ENCODE peak calls at places on chromosomes 5 and 9, in six cellular contexts. W, U, N, T, H and B are unnamed samples.

GRCh38 chr5:124634820-124635323 is 111.6 kb downstream of the ZNF608 start:
- DNase-seq in W (no peak), U (peak; percentile 36), N (no peak), T (no peak), H (no peak), B (peak; percentile 67)

GRCh38 chr5:107467137-107467932 is 203.4 kb downstream of the EFNA5 start:
- DNase-seq in W (no peak), U (no peak), N (no peak), T (no peak), H (no peak), B (peak; percentile 69)

GRCh38 chr9:73370053-73370452 is 218.4 kb downstream of the ANXA1 start:
- DNase-seq in W (no peak), U (no peak), N (no peak), T (no peak), H (no peak), B (peak; percentile 85)

GRCh38 chr9:104899759-104900247 is 28.2 kb downstream of the ABCA1 start:
- DNase-seq in W (no peak), U (no peak), N (no peak), T (no peak), H (no peak), B (no peak)

GRCh38 chr5:159104058-159104651 is 4.4 kb upstream of the EBF1 start:
- DNase-seq in W (peak; percentile 65), U (no peak), N (no peak), T (no peak), H (no peak), B (peak; percentile 5)

GRCh38 chr5:168654225-168654624 is 75.1 kb upstream of the PANK3 start:
- DNase-seq in W (no peak), U (peak; percentile 84), N (no peak), T (no peak), H (no peak), B (no peak)

GRCh38 chr5:137594717-137595116 is 95.6 kb upstream of the SPOCK1 start:
- DNase-seq in W (no peak), U (no peak), N (no peak), T (no peak), H (no peak), B (peak; percentile 15)

GRCh38 chr9:1619915-1620705 is 395.0 kb upstream of the SMARCA2 start:
- DNase-seq in W (no peak), U (no peak), N (no peak), T (no peak), H (peak; percentile 2), B (peak; percentile 69)

GRCh38 chr5:72848474-72849428 is 32.3 kb downstream of the TNPO1 start:
- DNase-seq in W (peak; percentile 54), U (peak; percentile 90), N (no peak), T (peak; percentile 50), H (no peak), B (peak; percentile 29)

GRCh38 chr5:95159603-95160002 is 125.3 kb downstream of the MCTP1 start:
- DNase-seq in W (no peak), U (no peak), N (no peak), T (no peak), H (no peak), B (no peak)

GRCh38 chr9:109113892-109114609 is 5.7 kb downstream of the TMEM245 start:
- DNase-seq in W (no peak), U (no peak), N (no peak), T (no peak), H (no peak), B (no peak)

GRCh38 chr5:165981721-165982120 is 2309.7 kb upstream of the WWC1 start:
- DNase-seq in W (no peak), U (no peak), N (no peak), T (no peak), H (no peak), B (no peak)

GRCh38 chr9:97854696-97855485 is 1.9 kb downstream of the FOXE1 start:
- DNase-seq in W (peak; percentile 66), U (no peak), N (no peak), T (no peak), H (no peak), B (no peak)
- H3K27me3 ChIP-seq in W (peaks cover 100% of the 10 kb centered on the region), U (peaks cover 96% of the 10 kb centered on the region), N (no peaks in the 10 kb centered on the region), T (peaks cover 10% of the 10 kb centered on the region), H (peaks cover 83% of the 10 kb centered on the region), B (peaks cover 44% of the 10 kb centered on the region)

DNA sequence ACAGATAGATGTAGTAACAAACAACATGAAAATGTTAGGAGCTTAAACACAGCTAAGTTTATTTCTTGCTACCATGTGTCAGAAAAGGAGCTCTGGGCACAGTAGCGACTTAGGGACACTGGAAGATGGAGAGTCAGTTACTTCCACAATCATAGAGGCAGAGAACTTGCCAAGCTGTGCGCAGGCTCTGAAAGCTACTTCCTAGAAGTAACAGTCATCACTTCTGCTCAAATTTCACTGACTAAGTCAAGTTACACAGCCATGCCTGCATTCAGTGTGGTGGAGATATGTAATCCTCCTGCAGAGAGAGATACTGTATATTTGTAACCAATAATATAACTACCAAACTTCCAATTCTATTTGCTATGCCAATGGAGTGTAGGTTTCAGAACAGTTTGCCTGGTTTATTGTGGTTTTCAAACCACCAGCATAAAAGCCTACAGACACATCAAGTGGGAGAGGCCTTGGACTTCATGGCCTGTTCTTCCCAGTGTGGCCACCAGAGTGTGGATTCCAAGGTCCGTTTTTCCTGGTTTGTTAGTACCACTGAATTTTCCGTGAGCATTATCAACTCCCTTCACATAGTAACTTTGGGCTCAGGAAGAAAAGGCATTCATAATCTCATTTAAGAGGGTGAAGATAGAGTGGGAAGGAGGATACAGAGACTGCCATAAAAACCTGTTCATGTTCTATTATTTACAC is 268.1 kb downstream of the PJA2 start:
- DNase-seq in W (no peak), U (no peak), N (no peak), T (no peak), H (no peak), B (no peak)
- TF ChIP-seq CTCF in W (peak; percentile 41), U (no peak), N (no peak), T (no peak), H (no peak), B (no peak)

GRCh38 chr9:114156311-114156657 is 947 bp downstream of the COL27A1 start:
- DNase-seq in W (no peak), U (no peak), N (no peak), T (no peak), H (no peak), B (no peak)

GRCh38 chr9:114155967-114156294 is 594 bp downstream of the COL27A1 start:
- DNase-seq in W (peak; percentile 72), U (peak; percentile 74), N (no peak), T (no peak), H (no peak), B (no peak)

GRCh38 chr9:114155263-114155966 is at the start of gene COL27A1:
- DNase-seq in W (peak; percentile 98), U (peak; percentile 97), N (peak; percentile 19), T (peak; percentile 83), H (no peak), B (peak; percentile 43)

GRCh38 chr9:114153761-114154596 is 1.4 kb upstream of the COL27A1 start:
- DNase-seq in W (peak; percentile 78), U (peak; percentile 68), N (no peak), T (no peak), H (no peak), B (no peak)

GRCh38 chr9:114154597-114155102 is 687 bp upstream of the COL27A1 start:
- DNase-seq in W (peak; percentile 54), U (no peak), N (no peak), T (no peak), H (no peak), B (no peak)
- H3K4me3 ChIP-seq in W (peak overlapping the region; percentile 54), U (peak overlapping the region; percentile 39), N (peak overlapping the region; percentile 62), T (no peak overlapping the region), H (peak overlapping the region; percentile 42), B (peak overlapping the region; percentile 9)

DNA sequence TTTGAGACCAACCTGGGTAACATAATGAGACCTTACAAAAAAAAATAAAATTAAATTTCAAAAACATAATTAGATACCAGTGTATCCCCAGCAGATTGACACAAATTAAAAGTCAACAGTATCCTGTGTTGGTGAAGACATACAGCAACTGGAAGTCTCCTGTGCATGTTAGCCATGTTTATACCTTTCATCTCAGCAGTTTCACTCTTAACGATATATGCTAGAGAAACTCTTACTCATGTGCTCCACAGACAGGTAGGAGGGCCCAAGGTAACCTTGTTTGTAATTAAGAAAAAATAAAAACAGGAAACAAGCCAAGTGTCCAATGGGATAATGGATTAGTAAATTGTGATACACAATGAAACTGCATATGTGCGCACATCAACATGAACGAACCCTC is 50.1 kb upstream of the N4BP3 start:
- DNase-seq in W (no peak), U (no peak), N (no peak), T (no peak), H (no peak), B (no peak)
- H3K27me3 ChIP-seq in W (no peaks in the 10 kb centered on the region), U (peaks cover 9% of the 10 kb centered on the region), N (no peaks in the 10 kb centered on the region), T (no peaks in the 10 kb centered on the region), H (peaks cover 6% of the 10 kb centered on the region), B (no peaks in the 10 kb centered on the region)

DNA sequence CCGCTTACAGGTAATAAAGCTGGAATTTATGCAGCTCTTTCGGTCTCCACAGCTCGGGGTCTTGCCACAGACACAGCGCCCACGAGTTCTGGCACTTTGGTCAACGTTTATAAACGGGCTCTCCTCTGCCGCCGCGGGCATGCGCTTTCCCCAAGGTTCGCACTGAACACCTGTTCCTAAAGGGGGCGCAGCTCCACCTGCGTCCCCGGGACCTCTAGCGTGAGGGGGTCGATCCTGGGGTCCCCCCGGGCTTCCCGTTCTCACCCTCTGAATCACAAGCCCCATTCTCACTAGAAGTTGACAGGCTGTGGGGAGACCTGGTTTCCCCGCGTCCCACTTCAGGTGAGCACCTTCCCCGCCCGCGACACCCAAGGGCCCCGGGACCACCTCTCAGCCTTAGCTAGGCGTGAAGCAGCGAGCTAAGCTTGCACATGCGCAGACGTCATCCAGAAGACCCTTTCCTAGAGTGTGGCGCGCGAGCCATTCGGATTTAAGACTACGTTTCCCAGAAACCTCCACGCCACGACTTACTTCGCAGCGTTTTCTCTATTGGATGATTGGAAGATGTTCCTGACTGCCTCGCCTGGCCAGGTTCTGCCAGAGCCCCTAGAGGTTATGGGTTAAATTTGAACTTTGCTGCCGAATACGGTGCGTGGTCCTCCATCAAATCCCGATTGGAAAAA is 21.3 kb upstream of the ZNF782 start:
- DNase-seq in W (peak; percentile 93), U (peak; percentile 88), N (peak; percentile 83), T (peak; percentile 63), H (peak; percentile 63), B (peak; percentile 71)
- TF ChIP-seq CTCF in W (peak; percentile 74), U (peak; percentile 35), N (peak; percentile 25), T (no peak), H (peak; percentile 59), B (peak; percentile 65)

GRCh38 chr5:88860501-88860900 is 22.5 kb downstream of the MEF2C start:
- DNase-seq in W (no peak), U (no peak), N (no peak), T (no peak), H (no peak), B (no peak)

GRCh38 chr5:88858392-88858791 is 24.6 kb downstream of the MEF2C start:
- DNase-seq in W (no peak), U (no peak), N (no peak), T (no peak), H (no peak), B (no peak)

DNA sequence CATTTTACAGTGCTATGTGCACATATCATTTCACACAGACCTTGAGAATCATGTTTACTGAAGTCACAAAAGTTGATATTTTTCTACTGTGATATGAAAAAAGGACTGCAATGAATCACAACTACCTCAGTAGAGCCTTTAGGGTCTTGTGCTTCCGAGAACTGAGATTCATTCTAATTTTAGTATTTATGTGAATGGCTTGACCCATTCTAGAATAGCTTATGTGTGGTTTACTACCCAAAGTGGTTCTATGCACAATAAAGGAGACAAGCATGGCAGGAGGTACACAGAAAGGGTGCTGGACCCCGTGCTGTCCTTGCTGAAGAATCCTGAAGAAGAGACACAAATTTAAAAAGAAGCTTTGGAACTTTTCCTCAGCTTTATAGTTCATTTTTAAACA is 28.2 kb downstream of the MEF2C start:
- DNase-seq in W (no peak), U (no peak), N (no peak), T (no peak), H (no peak), B (no peak)
- H3K4me3 ChIP-seq in W (no peak overlapping the region), U (no peak overlapping the region), N (no peak overlapping the region), T (no peak overlapping the region), H (no peak overlapping the region), B (no peak overlapping the region)